ENCODE peak calls at places on chromosomes 6 and 20, in five cellular contexts. G, Y, H, U and C are unnamed samples.

GRCh38 chr20:43590036-43590391 is 723 bp upstream of the IFT52 start:
- DNase-seq in U (no peak), H (peak; percentile 50), G (peak; percentile 30), Y (no peak), C (peak; percentile 27)

GRCh38 chr6:117265425-117266266 is at the start of gene VGLL2:
- DNase-seq in H (peak; percentile 79), G (peak; percentile 15), Y (no peak), U (no peak), C (peak; percentile 85)

GRCh38 chr20:12882832-12883506 is 125.8 kb upstream of the SPTLC3 start:
- DNase-seq in H (no peak), U (no peak), Y (no peak), G (no peak), C (no peak)

GRCh38 chr6:41338654-41339053 is 3.2 kb downstream of the NCR2 start:
- DNase-seq in G (no peak), H (no peak), Y (no peak), U (no peak), C (no peak)

GRCh38 chr6:137341721-137342195 is 122.6 kb upstream of the IFNGR1 start:
- DNase-seq in Y (no peak), G (no peak), H (no peak), U (no peak), C (no peak)

GRCh38 chr6:3468585-3468984 is 11.7 kb upstream of the SLC22A23 start:
- DNase-seq in Y (no peak), G (no peak), H (no peak), U (no peak), C (no peak)

GRCh38 chr6:1609662-1610496 is at the start of gene FOXC1:
- DNase-seq in G (peak; percentile 71), H (no peak), U (no peak), Y (no peak), C (peak; percentile 77)

GRCh38 chr20:63831696-63832686 is 927 bp upstream of the ZBTB46 start:
- DNase-seq in U (no peak), H (peak; percentile 76), Y (no peak), G (peak; percentile 64), C (no peak)

GRCh38 chr6:143450453-143451362 is at the start of the genes ADAT2 and PEX3:
- DNase-seq in U (peak; percentile 76), G (peak; percentile 93), H (peak; percentile 94), Y (peak; percentile 84), C (peak; percentile 94)

GRCh38 chr6:149895702-149896310 is 2.1 kb downstream of the RAET1E start:
- DNase-seq in G (no peak), H (no peak), Y (no peak), U (no peak), C (peak; percentile 4)

GRCh38 chr6:135962731-135963130 is 111.2 kb downstream of the PDE7B start:
- DNase-seq in Y (no peak), H (no peak), U (no peak), G (no peak), C (no peak)

GRCh38 chr6:160431231-160431630 is 83.1 kb downstream of the SLC22A3 start:
- DNase-seq in H (no peak), G (no peak), U (no peak), Y (no peak), C (no peak)

GRCh38 chr6:145349950-145350510 is 385.3 kb downstream of the EPM2A start:
- DNase-seq in U (peak; percentile 72), H (no peak), G (no peak), Y (no peak), C (no peak)

GRCh38 chr6:80733645-80734044 is 627.2 kb downstream of the BCKDHB start:
- DNase-seq in U (no peak), Y (no peak), H (no peak), G (no peak), C (no peak)

GRCh38 chr20:40930561-40930960 is 98.1 kb upstream of the TOP1 start:
- DNase-seq in U (no peak), G (no peak), H (no peak), Y (no peak), C (no peak)

GRCh38 chr6:91094806-91095475 is 508.1 kb upstream of the MAP3K7 start:
- DNase-seq in Y (no peak), G (no peak), U (no peak), H (no peak), C (no peak)

GRCh38 chr6:38567436-38567835 is 72.3 kb downstream of the BTBD9 start:
- DNase-seq in G (no peak), Y (no peak), H (no peak), U (no peak), C (no peak)

GRCh38 chr6:159422041-159422984 is 253.1 kb downstream of the FNDC1 start:
- DNase-seq in G (no peak), U (no peak), Y (no peak), H (no peak), C (no peak)

GRCh38 chr6:41182069-41183034 is 18.6 kb downstream of the TREML2 start:
- DNase-seq in G (peak; percentile 59), Y (peak; percentile 40), H (peak; percentile 53), U (no peak), C (peak; percentile 51)

GRCh38 chr6:118708736-118709135 is 57.3 kb upstream of the CEP85L start:
- DNase-seq in H (no peak), G (no peak), Y (no peak), U (no peak), C (no peak)

GRCh38 chr6:120279706-120280105 is 930.1 kb upstream of the MAN1A1 start:
- DNase-seq in Y (no peak), G (no peak), H (no peak), U (no peak), C (no peak)

GRCh38 chr6:83592770-83593394 is 80.5 kb downstream of the PRSS35 start:
- DNase-seq in H (no peak), G (peak; percentile 41), U (peak; percentile 9), Y (peak; percentile 13), C (peak; percentile 32)

GRCh38 chr20:7497985-7498384 is 442.3 kb downstream of the HAO1 start:
- DNase-seq in H (no peak), U (no peak), G (no peak), Y (no peak), C (no peak)

GRCh38 chr6:121260651-121261102 is 73.6 kb downstream of the TBC1D32 start:
- DNase-seq in U (no peak), G (no peak), H (no peak), Y (no peak), C (no peak)

GRCh38 chr6:169968541-169969270 is 217.3 kb downstream of the ERMARD start:
- DNase-seq in G (no peak), U (no peak), Y (no peak), H (no peak), C (no peak)

GRCh38 chr6:24402697-24403500 is at the start of gene MRS2:
- DNase-seq in H (peak; percentile 78), U (peak; percentile 71), G (peak; percentile 85), Y (peak; percentile 51), C (peak; percentile 80)

GRCh38 chr20:46562373-46563169 is 12.1 kb upstream of the OCSTAMP start:
- DNase-seq in H (peak; percentile 90), Y (no peak), G (peak; percentile 87), U (no peak), C (peak; percentile 75)
- TF ChIP-seq SUZ12 in H (no peak), Y (no peak), G (no peak), U (no peak), C (no peak)

GRCh38 chr6:98844244-98845161 is 10.1 kb downstream of the POU3F2 start:
- DNase-seq in G (no peak), H (peak; percentile 60), Y (no peak), U (no peak), C (no peak)
- TF ChIP-seq SUZ12 in G (no peak), H (peak; percentile 57), Y (no peak), U (peak; percentile 60), C (no peak)

DNA sequence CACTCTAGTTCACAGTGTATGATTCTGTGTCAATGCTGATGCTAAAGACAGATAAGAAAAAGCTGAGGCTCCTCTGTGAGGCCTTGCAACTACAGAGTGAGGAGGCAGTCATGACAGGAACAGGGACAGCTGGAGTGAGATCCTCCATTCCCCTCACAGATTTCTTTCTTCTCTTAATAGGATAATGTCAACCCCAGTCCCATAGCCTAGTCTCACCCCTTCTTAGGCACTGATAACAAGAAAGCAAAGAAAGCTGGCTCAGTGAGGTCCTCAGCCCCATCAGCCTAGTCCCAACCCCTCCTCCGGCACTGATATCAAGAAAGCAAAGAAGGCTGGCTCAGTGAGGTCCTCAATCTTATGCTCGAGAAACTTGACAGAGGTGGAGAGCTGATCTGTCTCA is 2.1 kb upstream of the PTCHD4 start:
- DNase-seq in G (no peak), H (no peak), U (no peak), Y (no peak), C (no peak)
- TF ChIP-seq SUZ12 in G (no peak), H (no peak), U (no peak), Y (no peak), C (no peak)

GRCh38 chr6:168219804-168220203 is 99.8 kb downstream of the DACT2 start:
- DNase-seq in G (no peak), Y (no peak), U (no peak), H (no peak), C (no peak)
- TF ChIP-seq SUZ12 in G (no peak), Y (no peak), U (no peak), H (no peak), C (no peak)

GRCh38 chr6:127812985-127813681 is 87.7 kb downstream of the THEMIS start:
- DNase-seq in U (no peak), G (no peak), H (no peak), Y (no peak), C (no peak)
- TF ChIP-seq SUZ12 in U (no peak), G (no peak), H (no peak), Y (no peak), C (no peak)

GRCh38 chr6:13648850-13649249 is 33.7 kb downstream of the NOL7 start:
- DNase-seq in U (no peak), Y (no peak), G (no peak), H (no peak), C (no peak)
- TF ChIP-seq SUZ12 in U (no peak), Y (no peak), G (no peak), H (no peak), C (no peak)